ENCODE peak calls at places on chromosomes 2 and 18, in six cellular contexts. V is H1, I is HCT116, O is WTC11, B is HepG2, E is GM12878. Z is an unnamed sample.

GRCh38 chr2:119914266-119914665 is 98.6 kb upstream of the EPB41L5 start:
- DNase-seq in V (no peak), I (no peak), O (no peak), B (no peak), E (no peak), Z (no peak)

GRCh38 chr2:74391209-74391579 is 11.1 kb upstream of the DCTN1 start:
- DNase-seq in V (no peak), I (no peak), O (no peak), B (no peak), E (no peak), Z (peak; percentile 29)

GRCh38 chr2:121137571-121137970 is 147.4 kb downstream of the TFCP2L1 start:
- DNase-seq in V (no peak), I (no peak), O (no peak), B (no peak), E (no peak), Z (no peak)

GRCh38 chr2:70887550-70888229 is 48.0 kb upstream of the ATP6V1B1 start:
- DNase-seq in V (no peak), I (no peak), O (peak; percentile 87), B (no peak), E (no peak), Z (no peak)

GRCh38 chr2:213246665-213247281 is 37.5 kb upstream of the SPAG16 start:
- DNase-seq in V (no peak), I (peak; percentile 47), O (peak; percentile 39), B (peak; percentile 48), E (no peak), Z (peak; percentile 51)

GRCh38 chr2:8454797-8455196 is 227.1 kb upstream of the ID2 start:
- DNase-seq in V (no peak), I (no peak), O (no peak), B (no peak), E (no peak), Z (no peak)

GRCh38 chr2:96409543-96410184 is 74.1 kb downstream of the NCAPH start:
- DNase-seq in V (no peak), I (no peak), O (no peak), B (no peak), E (no peak), Z (no peak)

GRCh38 chr18:37435996-37436395 is 129.6 kb downstream of the CELF4 start:
- DNase-seq in V (no peak), I (no peak), O (no peak), B (no peak), E (no peak), Z (no peak)

GRCh38 chr2:141392517-141393213 is 738.2 kb downstream of the LRP1B start:
- DNase-seq in V (no peak), I (no peak), O (no peak), B (peak; percentile 42), E (no peak), Z (no peak)

GRCh38 chr2:131029812-131030211 is 63.4 kb downstream of the FAM168B start:
- DNase-seq in V (no peak), I (no peak), O (no peak), B (no peak), E (no peak), Z (no peak)

GRCh38 chr2:164974221-164974620 is 18.9 kb upstream of the SLC38A11 start:
- DNase-seq in V (no peak), I (no peak), O (no peak), B (no peak), E (no peak), Z (no peak)

GRCh38 chr2:65232636-65233035 is 5.0 kb downstream of the ACTR2 start:
- DNase-seq in V (no peak), I (no peak), O (no peak), B (no peak), E (no peak), Z (no peak)

GRCh38 chr2:207565736-207566135 is 36.0 kb downstream of the CREB1 start:
- DNase-seq in V (no peak), I (no peak), O (no peak), B (no peak), E (no peak), Z (no peak)

GRCh38 chr18:79590191-79591039 is 89.2 kb upstream of the CTDP1 start:
- DNase-seq in V (no peak), I (no peak), O (no peak), B (no peak), E (no peak), Z (no peak)

GRCh38 chr2:20187331-20187730 is 37.6 kb downstream of the SDC1 start:
- DNase-seq in V (no peak), I (no peak), O (no peak), B (no peak), E (no peak), Z (no peak)

GRCh38 chr18:33854827-33855139 is 276.8 kb downstream of the ASXL3 start:
- DNase-seq in V (no peak), I (no peak), O (no peak), B (no peak), E (no peak), Z (no peak)

GRCh38 chr18:21672868-21673267 is 31.7 kb downstream of the ABHD3 start:
- DNase-seq in V (no peak), I (peak; percentile 93), O (no peak), B (peak; percentile 14), E (no peak), Z (no peak)

GRCh38 chr2:79040967-79041582 is 15.6 kb downstream of the REG3G start:
- DNase-seq in V (no peak), I (no peak), O (no peak), B (peak; percentile 15), E (no peak), Z (peak; percentile 10)

GRCh38 chr18:13003466-13003896 is 12.3 kb downstream of the CEP192 start:
- DNase-seq in V (peak; percentile 79), I (peak; percentile 78), O (peak; percentile 75), B (peak; percentile 47), E (no peak), Z (peak; percentile 51)
- TF ChIP-seq ATF3 in V (no peak), I (no peak), O (no peak), B (no peak), E (no peak), Z (no peak)

GRCh38 chr2:126831234-126832005 is 67.3 kb upstream of the TEX51 start:
- DNase-seq in V (peak; percentile 17), I (no peak), O (no peak), B (no peak), E (no peak), Z (no peak)
- TF ChIP-seq ATF3 in V (no peak), I (no peak), O (no peak), B (no peak), E (no peak), Z (no peak)

DNA sequence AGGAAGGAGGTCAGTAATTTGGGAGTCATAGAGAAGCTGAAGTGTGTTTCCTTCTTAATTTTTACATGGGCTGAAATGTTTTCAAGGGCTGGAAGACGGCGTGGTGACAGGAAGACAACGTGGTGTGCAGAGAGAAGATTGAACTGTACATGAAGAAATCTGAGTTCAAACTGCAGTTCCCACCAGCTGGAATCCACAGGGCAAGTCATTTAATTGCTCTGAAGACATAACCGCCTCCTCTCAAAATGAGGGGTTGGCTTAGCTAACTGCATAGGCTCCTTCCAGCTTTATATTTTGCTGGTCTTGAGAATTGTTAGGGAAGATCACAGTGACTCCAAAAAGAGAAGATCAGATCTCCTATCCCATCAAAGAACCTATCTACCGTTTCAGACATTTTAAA is 103.9 kb downstream of the SLC8A1 start:
- DNase-seq in V (no peak), I (no peak), O (no peak), B (no peak), E (no peak), Z (no peak)
- TF ChIP-seq ATF3 in V (no peak), I (no peak), O (no peak), B (no peak), E (no peak), Z (no peak)

GRCh38 chr2:181234429-181235410 is 222.5 kb upstream of the ITGA4 start:
- DNase-seq in V (no peak), I (no peak), O (no peak), B (no peak), E (no peak), Z (no peak)
- TF ChIP-seq ATF3 in V (no peak), I (no peak), O (no peak), B (no peak), E (no peak), Z (no peak)

GRCh38 chr2:112960230-112960825 is 17.5 kb upstream of the IL36G start:
- DNase-seq in V (no peak), I (no peak), O (no peak), B (no peak), E (no peak), Z (no peak)
- TF ChIP-seq ATF3 in V (no peak), I (no peak), O (no peak), B (no peak), E (no peak), Z (no peak)